ENCODE peak calls at places on chromosomes 11 and 22, in eight cellular contexts. E is spleen, Q is stomach, K is HL-60, S is K562, G is HCT116, B is endothelial cell of umbilical vein, Y is prostate gland. H is an unnamed sample.

GRCh38 chr22:42950281-42950680 is 64.7 kb downstream of the PACSIN2 start:
- DNase-seq in E (no peak), Q (no peak), K (no peak), S (no peak), G (no peak), B (no peak), Y (no peak), H (no peak)

GRCh38 chr22:38471237-38471636 is 3.3 kb downstream of the KDELR3 start:
- DNase-seq in E (peak), Q (no peak), K (no peak), S (no peak), G (no peak), B (no peak), Y (no peak), H (no peak)

GRCh38 chr22:37366601-37367000 is 60.7 kb downstream of the ELFN2 start:
- DNase-seq in E (no peak), Q (no peak), K (no peak), S (no peak), G (no peak), B (no peak), Y (no peak), H (no peak)

GRCh38 chr22:47011131-47011854 is 248.8 kb downstream of the TBC1D22A start:
- DNase-seq in E (no peak), Q (no peak), K (no peak), S (no peak), G (no peak), B (no peak), Y (no peak), H (no peak)

GRCh38 chr11:12725863-12726666 is 51.8 kb downstream of the TEAD1 start:
- DNase-seq in E (no peak), Q (no peak), K (no peak), S (peak), G (peak), B (peak), Y (no peak), H (peak)

GRCh38 chr11:118916842-118917388 is 8.8 kb downstream of the BCL9L start:
- DNase-seq in E (no peak), Q (no peak), K (no peak), S (no peak), G (no peak), B (no peak), Y (peak), H (no peak)

GRCh38 chr22:37173709-37174108 is 14.3 kb downstream of the C1QTNF6 start:
- DNase-seq in E (peak), Q (no peak), K (no peak), S (no peak), G (no peak), B (no peak), Y (no peak), H (no peak)

GRCh38 chr11:126163074-126163700 is 48.3 kb downstream of the RPUSD4 start:
- DNase-seq in E (peak), Q (no peak), K (no peak), S (no peak), G (no peak), B (no peak), Y (no peak), H (no peak)

GRCh38 chr22:35601743-35602633 is 15.1 kb downstream of the MB start:
- DNase-seq in E (no peak), Q (no peak), K (peak), S (no peak), G (no peak), B (no peak), Y (no peak), H (no peak)

GRCh38 chr22:40179535-40179934 is 1.8 kb downstream of the TNRC6B start:
- DNase-seq in E (no peak), Q (no peak), K (no peak), S (no peak), G (no peak), B (no peak), Y (no peak), H (no peak)

GRCh38 chr22:30312053-30312452 is 14.7 kb downstream of the TBC1D10A start:
- DNase-seq in E (no peak), Q (no peak), K (no peak), S (no peak), G (peak), B (no peak), Y (no peak), H (no peak)

GRCh38 chr11:59771605-59772004 is 16.4 kb downstream of the STX3 start:
- DNase-seq in E (no peak), Q (no peak), K (peak), S (no peak), G (no peak), B (no peak), Y (no peak), H (no peak)

GRCh38 chr11:6615882-6616585 is 3.2 kb downstream of the TPP1 start:
- DNase-seq in E (peak), Q (no peak), K (no peak), S (no peak), G (no peak), B (no peak), Y (no peak), H (no peak)

GRCh38 chr11:65871811-65872548 is 620 bp downstream of the EFEMP2 start:
- DNase-seq in E (no peak), Q (no peak), K (no peak), S (no peak), G (no peak), B (peak), Y (no peak), H (no peak)

GRCh38 chr11:71164621-71165020 is 87.8 kb downstream of the SHANK2 start:
- DNase-seq in E (peak), Q (no peak), K (no peak), S (no peak), G (no peak), B (no peak), Y (no peak), H (peak)

GRCh38 chr11:100890779-100891178 is 203.7 kb downstream of the ARHGAP42 start:
- DNase-seq in E (no peak), Q (no peak), K (no peak), S (no peak), G (no peak), B (no peak), Y (no peak), H (no peak)

DNA sequence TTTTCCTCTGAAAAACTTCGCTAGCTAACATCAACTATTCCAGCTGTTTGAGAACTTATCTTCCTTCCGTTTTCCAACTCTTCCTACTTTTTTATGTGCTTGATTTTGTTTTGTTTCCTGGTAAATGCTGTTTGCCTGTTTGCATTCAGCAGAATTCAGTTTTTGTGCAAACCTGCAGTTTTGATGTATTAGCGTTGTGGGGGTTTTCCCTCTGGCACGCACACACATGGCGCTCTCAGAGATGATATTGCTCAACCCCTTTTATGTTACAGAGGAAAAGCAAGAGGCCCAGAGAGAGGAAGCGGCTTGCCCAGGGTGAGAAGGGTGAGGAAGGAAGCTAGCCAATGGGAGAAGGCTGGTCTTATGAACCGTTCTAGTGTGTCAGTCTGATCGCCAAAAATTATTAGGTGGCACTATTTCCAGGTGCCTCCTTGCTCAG is 706 bp upstream of the CTSC start:
- DNase-seq in E (peak), Q (peak), K (peak), S (peak), G (no peak), B (peak), Y (no peak), H (no peak)
- TF ChIP-seq POLR2AphosphoS5 in E (no peak), Q (no peak), K (peak), S (no peak), G (no peak), B (no peak), Y (no peak), H (no peak)

GRCh38 chr11:68002575-68002942 is 1.3 kb downstream of the UNC93B1 start:
- DNase-seq in E (peak), Q (no peak), K (peak), S (no peak), G (no peak), B (no peak), Y (no peak), H (no peak)

GRCh38 chr11:68002943-68003845 is 703 bp downstream of the UNC93B1 start:
- DNase-seq in E (peak), Q (peak), K (peak), S (peak), G (no peak), B (no peak), Y (no peak), H (no peak)

GRCh38 chr11:68006606-68007166 is 2.8 kb upstream of the UNC93B1 start:
- DNase-seq in E (no peak), Q (no peak), K (no peak), S (no peak), G (no peak), B (no peak), Y (no peak), H (no peak)

GRCh38 chr11:68004551-68005335 is 846 bp upstream of the UNC93B1 start:
- DNase-seq in E (no peak), Q (no peak), K (no peak), S (no peak), G (peak), B (no peak), Y (no peak), H (no peak)

DNA sequence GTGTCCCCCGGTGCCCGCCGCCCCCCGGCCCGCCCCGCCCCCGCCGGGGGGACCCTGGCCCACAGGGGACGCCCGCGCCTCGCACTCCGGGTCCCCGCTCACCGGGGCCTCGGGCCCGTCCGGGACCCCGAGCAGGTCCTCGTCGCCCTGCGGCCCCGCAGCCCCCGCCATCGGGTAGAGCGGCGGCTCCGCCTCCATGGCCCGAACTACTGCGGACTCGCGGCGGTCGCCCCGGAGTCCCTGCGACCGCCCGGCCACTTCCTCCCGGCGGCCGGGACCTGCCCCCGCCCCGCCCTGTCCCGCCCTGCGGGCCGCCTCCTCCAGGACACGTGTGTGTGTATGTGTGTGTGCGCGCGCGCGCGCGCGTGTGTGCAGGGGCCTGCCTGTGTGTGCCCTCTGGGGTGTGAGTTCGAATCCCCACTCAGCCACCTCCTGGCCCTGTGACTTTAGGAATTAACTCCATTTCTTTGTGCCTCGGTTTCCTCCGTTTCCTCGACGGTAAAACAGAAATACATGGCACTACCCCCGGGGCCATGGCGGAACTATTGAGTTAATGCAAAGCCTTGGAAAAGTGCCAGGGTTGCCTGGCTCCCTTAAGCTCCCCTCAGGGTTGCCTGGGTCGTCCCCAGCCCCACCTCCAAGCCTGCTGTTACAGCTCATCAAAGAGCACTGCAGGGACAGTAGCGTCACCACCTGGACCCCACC is at the start of gene UNC93B1:
- DNase-seq in E (peak), Q (peak), K (peak), S (peak), G (peak), B (peak), Y (peak), H (peak)
- TF ChIP-seq POLR2AphosphoS5 in E (peak), Q (peak), K (peak), S (no peak), G (peak), B (peak), Y (peak), H (peak)

GRCh38 chr11:63888170-63889086 is 28.5 kb downstream of the RCOR2 start:
- DNase-seq in E (peak), Q (peak), K (peak), S (peak), G (no peak), B (peak), Y (peak), H (no peak)
- TF ChIP-seq POLR2AphosphoS5 in E (peak), Q (peak), K (peak), S (peak), G (no peak), B (no peak), Y (no peak), H (no peak)

DNA sequence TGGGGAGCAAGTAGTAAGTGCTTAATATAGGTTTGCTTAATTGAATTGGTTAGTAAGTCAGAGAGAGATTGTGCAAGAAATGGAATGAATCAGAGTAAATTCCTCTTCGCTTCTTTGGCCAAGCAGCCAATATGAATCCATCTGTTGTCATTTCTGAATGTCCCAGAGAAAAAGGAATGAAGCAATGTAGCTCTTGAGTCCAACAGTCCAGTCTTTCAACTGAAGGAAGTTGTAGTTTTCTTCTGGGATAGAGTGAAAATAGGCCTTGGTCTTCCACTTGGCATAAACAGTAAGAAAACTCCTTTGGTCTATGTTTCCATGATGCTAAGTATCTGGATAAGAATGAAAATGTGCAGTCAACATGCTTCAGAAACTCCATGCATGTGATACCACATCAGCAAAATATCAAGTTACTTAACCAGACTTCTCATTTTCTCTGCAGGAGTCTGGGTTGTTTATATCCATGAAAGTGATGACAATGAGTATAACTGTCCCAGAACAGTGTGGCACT is 1.8 kb upstream of the FIBIN start:
- DNase-seq in E (no peak), Q (no peak), K (no peak), S (no peak), G (no peak), B (no peak), Y (no peak), H (no peak)
- TF ChIP-seq POLR2AphosphoS5 in E (no peak), Q (peak), K (no peak), S (no peak), G (no peak), B (no peak), Y (no peak), H (no peak)

DNA sequence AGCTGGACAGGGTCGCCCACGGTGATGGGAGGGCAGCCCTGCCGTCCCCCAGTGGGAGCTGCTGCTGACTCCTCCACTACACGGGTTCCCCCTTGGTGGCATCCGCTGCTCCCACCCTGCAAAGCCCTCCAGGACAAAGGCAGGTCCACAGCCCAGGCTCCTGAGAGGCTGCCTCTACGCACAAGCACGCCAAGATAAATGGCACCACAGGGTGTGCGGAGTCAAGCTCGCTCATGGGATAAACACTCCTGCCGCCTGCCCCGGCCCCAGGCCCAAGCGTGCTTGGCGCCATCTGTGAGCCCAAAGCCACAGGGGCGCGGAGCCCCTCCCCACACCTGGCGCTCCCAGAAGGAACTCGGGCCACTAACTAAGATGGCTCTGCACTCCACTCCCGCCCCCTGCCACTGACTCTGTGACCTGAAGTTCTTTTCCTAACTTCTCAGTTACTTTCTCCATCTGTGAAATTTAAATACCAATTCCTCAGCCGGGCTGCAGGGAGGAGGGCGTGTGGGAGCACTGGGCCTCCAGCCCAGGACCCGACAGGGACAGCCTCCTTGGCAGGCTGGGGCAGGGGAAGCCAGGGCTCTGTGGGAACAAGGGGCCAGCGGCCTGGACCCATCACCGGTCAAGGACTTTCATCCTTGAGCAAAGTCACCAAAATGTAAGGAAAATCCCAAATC is 14.9 kb downstream of the EHD1 start:
- DNase-seq in E (peak), Q (no peak), K (no peak), S (no peak), G (no peak), B (no peak), Y (no peak), H (no peak)
- TF ChIP-seq POLR2AphosphoS5 in E (peak), Q (no peak), K (no peak), S (no peak), G (no peak), B (no peak), Y (no peak), H (no peak)

DNA sequence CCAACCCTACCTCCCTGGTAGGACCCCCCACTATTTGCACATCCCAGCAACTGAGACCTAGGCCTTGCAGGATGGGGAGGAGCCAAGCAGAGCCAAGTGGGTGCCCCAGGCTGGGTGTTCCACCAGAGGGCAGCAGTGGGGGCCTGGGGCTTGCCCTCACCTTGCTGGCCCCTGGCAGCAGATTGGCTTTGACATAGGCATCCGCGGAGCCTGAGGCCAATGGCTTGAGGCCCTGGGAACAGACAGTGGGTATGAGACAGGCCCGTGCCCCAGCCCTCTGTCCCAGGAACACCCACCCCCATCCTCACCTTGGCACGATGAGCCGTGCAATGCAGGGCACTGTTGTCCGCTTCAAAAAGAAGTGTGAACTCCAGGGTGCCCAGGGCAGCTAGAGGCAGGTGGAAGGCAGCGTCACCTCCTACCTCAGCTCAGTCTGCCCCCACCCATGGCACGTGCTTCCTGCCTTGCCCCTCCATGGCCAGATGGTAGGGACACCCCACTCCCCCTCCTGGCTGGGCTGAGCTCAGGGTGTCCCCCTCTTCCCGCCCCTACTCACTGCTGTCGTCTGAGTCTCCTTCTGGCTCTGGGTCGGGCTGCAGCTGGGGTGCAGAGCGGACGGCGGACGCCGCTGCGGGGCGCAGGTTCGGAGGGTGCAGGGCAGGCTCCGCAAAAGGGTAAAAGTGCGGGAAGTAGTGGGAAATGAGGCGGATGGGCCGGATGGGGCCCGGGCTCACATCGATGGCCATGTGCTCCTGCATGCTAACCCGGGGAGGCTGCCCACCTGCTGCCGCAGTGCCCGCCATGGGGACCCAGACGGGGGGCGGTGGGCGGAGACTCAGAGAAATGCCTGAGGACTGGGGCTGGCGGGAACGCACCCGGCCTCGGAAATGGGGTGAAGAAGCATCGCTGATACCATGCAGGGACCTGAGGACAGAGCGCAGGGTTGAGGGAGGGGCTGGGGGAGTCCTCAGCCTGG is 9.0 kb downstream of the NDUFV1 start:
- DNase-seq in E (peak), Q (peak), K (peak), S (peak), G (peak), B (no peak), Y (no peak), H (no peak)
- TF ChIP-seq POLR2AphosphoS5 in E (peak), Q (no peak), K (no peak), S (no peak), G (no peak), B (no peak), Y (no peak), H (no peak)

GRCh38 chr11:2303627-2304155 is 1.9 kb downstream of the TSPAN32 start:
- DNase-seq in E (peak), Q (peak), K (peak), S (peak), G (no peak), B (no peak), Y (no peak), H (no peak)

GRCh38 chr11:2302280-2302843 is 549 bp downstream of the TSPAN32 start:
- DNase-seq in E (peak), Q (no peak), K (peak), S (no peak), G (no peak), B (no peak), Y (no peak), H (peak)

GRCh38 chr11:2304156-2305139 is 2.6 kb downstream of the TSPAN32 start:
- DNase-seq in E (peak), Q (peak), K (no peak), S (no peak), G (no peak), B (no peak), Y (no peak), H (no peak)

GRCh38 chr11:2301631-2302272 is at the start of the genes C11orf21 and TSPAN32:
- DNase-seq in E (peak), Q (peak), K (peak), S (peak), G (no peak), B (no peak), Y (no peak), H (peak)

DNA sequence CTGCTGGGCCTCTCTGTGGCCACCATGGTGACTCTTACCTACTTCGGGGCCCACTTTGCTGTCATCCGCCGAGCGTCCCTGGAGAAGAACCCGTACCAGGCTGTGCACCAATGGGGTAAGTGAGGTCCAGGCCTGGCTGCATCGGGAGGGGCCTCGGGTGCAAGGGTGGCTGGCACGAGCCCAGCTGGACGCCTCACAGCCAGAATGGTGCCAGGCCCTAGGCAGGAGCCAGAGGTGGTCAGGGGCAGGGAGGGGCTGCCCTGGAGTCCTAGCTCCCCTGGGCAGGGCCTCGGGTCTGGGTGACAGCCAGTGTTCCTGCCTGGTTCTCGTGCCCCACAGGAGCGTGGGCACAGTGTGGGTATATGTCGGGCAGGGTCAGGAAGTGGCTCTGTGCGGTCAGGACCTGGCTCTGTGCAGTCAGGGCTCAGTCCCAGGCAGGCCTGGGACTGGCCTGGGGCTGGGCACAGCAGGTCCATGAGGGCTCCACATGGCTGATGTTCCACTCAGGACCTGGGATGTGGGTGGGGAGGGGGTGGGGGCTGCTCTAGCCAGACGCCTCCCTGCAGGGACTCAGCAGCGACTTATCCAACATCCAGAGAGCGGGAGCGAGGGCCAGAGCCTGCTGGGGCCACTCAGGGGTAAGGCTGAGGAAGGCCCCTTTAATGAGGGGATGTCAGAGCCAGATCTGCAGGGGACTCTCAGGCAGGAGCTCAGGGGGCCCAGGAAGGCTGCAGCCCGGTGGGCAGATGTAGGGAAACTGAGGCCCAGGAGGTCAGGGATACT is 1.2 kb downstream of the TSPAN32 start:
- DNase-seq in E (peak), Q (peak), K (no peak), S (peak), G (no peak), B (no peak), Y (no peak), H (no peak)
- TF ChIP-seq POLR2AphosphoS5 in E (peak), Q (peak), K (no peak), S (no peak), G (no peak), B (no peak), Y (no peak), H (no peak)